ENCODE peak calls at places on chromosomes 16 and 17, in nine cellular contexts. L is Kasumi-1, X is T-cell, N is NCI-H1092, I is T-helper 1 cell, D is COR-L47, Y is left kidney, E is psoas muscle, U is nephron progenitor cell. F is an unnamed sample.
A peak's percentile ranks its signal among the peaks of the same experiment; 100 is the strongest.

GRCh38 chr16:31182391-31182790 is 2.5 kb downstream of the FUS start:
- DNase-seq in Y (no peak), L (no peak), N (no peak), E (no peak), D (no peak), X (no peak), U (no peak), I (no peak), F (no peak)

GRCh38 chr16:84541999-84542876 is 37.8 kb upstream of the MEAK7 start:
- DNase-seq in L (no peak), U (no peak), I (no peak), D (no peak), E (no peak), X (no peak), N (no peak), Y (peak; percentile 75), F (no peak)

GRCh38 chr16:30805370-30806169 is 18.6 kb upstream of the ZNF629 start:
- DNase-seq in Y (peak; percentile 95), D (peak; percentile 76), U (peak; percentile 81), L (peak; percentile 18), I (peak; percentile 30), X (peak; percentile 49), N (peak; percentile 73), E (peak; percentile 96), F (peak; percentile 91)

GRCh38 chr16:59905628-59906027 is 1171.5 kb upstream of the GOT2 start:
- DNase-seq in N (no peak), X (no peak), U (no peak), L (no peak), Y (no peak), D (no peak), I (no peak), E (no peak), F (no peak)

GRCh38 chr16:58020628-58021521 is 4.7 kb upstream of the MMP15 start:
- DNase-seq in I (no peak), Y (peak; percentile 80), X (peak; percentile 56), D (peak; percentile 14), U (peak; percentile 80), L (peak; percentile 44), N (no peak), E (peak; percentile 74), F (peak; percentile 82)

GRCh38 chr17:77807746-77808441 is 150.6 kb upstream of the TNRC6C start:
- DNase-seq in E (no peak), Y (no peak), L (no peak), U (no peak), I (no peak), X (no peak), D (no peak), N (no peak), F (no peak)

GRCh38 chr17:16491703-16492612 is at the start of gene LRRC75A:
- DNase-seq in U (peak; percentile 87), X (peak; percentile 2), E (peak; percentile 71), L (no peak), Y (peak; percentile 88), D (no peak), I (peak; percentile 37), N (peak; percentile 43), F (no peak)

GRCh38 chr17:6505425-6506142 is 50.8 kb downstream of the PITPNM3 start:
- DNase-seq in X (no peak), I (no peak), L (no peak), U (no peak), Y (no peak), D (no peak), N (no peak), E (no peak), F (no peak)

GRCh38 chr17:39666601-39667261 is 1.5 kb upstream of the PNMT start:
- DNase-seq in E (peak; percentile 94), N (no peak), Y (no peak), X (no peak), U (no peak), L (no peak), D (no peak), I (no peak), F (peak; percentile 70)

GRCh38 chr16:2790631-2791030 is 3.3 kb upstream of the PRSS33 start:
- DNase-seq in I (no peak), N (no peak), D (no peak), Y (no peak), E (no peak), L (no peak), X (no peak), U (no peak), F (no peak)

GRCh38 chr17:28763804-28764266 is 20.0 kb downstream of the TRAF4 start:
- DNase-seq in D (peak; percentile 72), N (peak; percentile 45), L (peak; percentile 69), Y (peak; percentile 79), I (peak; percentile 62), U (peak; percentile 79), X (peak; percentile 78), E (peak; percentile 74), F (peak; percentile 79)

F was measured in Ammon's horn.